ENCODE peak calls at places on chromosomes 2 and 18, in five cellular contexts. D, R, C, Q and F are unnamed samples.
A peak's percentile ranks its signal among the peaks of the same experiment; 100 is the strongest.

GRCh38 chr2:150572961-150573395 is 85.5 kb upstream of the RND3 start:
- DNase-seq in D (no peak), R (no peak), C (no peak), Q (no peak), F (no peak)

GRCh38 chr2:119004602-119005001 is 62.6 kb downstream of the MARCO start:
- DNase-seq in D (no peak), R (no peak), C (no peak), Q (peak; percentile 91), F (no peak)

GRCh38 chr2:224369028-224369632 is 32.8 kb downstream of the FAM124B start:
- DNase-seq in D (no peak), R (no peak), C (peak; percentile 52), Q (peak; percentile 66), F (no peak)

GRCh38 chr2:110731064-110731463 is 1.3 kb upstream of the ACOXL start:
- DNase-seq in D (no peak), R (no peak), C (no peak), Q (no peak), F (no peak)

GRCh38 chr18:46260016-46260878 is 156.1 kb downstream of the HAUS1 start:
- DNase-seq in D (no peak), R (no peak), C (no peak), Q (no peak), F (no peak)

GRCh38 chr2:104434363-104434792 is 419.5 kb upstream of the POU3F3 start:
- DNase-seq in D (no peak), R (no peak), C (no peak), Q (peak; percentile 14), F (no peak)

GRCh38 chr18:13218376-13219011 is at the start of gene LDLRAD4:
- DNase-seq in D (peak; percentile 83), R (no peak), C (peak; percentile 36), Q (no peak), F (peak; percentile 47)

GRCh38 chr18:72675394-72675793 is 131.3 kb upstream of the CBLN2 start:
- DNase-seq in D (no peak), R (no peak), C (no peak), Q (no peak), F (no peak)

GRCh38 chr2:95004287-95004686 is 21.2 kb upstream of the MAL start:
- DNase-seq in D (no peak), R (no peak), C (no peak), Q (no peak), F (no peak)

GRCh38 chr2:121777699-121778058 is 22.2 kb downstream of the TSN start:
- DNase-seq in D (no peak), R (no peak), C (no peak), Q (peak; percentile 64), F (no peak)

GRCh38 chr2:15937882-15938802 is 2.2 kb upstream of the MYCN start:
- DNase-seq in D (no peak), R (no peak), C (no peak), Q (no peak), F (no peak)

GRCh38 chr2:47056374-47056773 is 98.7 kb downstream of the STPG4 start:
- DNase-seq in D (peak; percentile 70), R (no peak), C (no peak), Q (no peak), F (peak; percentile 49)

DNA sequence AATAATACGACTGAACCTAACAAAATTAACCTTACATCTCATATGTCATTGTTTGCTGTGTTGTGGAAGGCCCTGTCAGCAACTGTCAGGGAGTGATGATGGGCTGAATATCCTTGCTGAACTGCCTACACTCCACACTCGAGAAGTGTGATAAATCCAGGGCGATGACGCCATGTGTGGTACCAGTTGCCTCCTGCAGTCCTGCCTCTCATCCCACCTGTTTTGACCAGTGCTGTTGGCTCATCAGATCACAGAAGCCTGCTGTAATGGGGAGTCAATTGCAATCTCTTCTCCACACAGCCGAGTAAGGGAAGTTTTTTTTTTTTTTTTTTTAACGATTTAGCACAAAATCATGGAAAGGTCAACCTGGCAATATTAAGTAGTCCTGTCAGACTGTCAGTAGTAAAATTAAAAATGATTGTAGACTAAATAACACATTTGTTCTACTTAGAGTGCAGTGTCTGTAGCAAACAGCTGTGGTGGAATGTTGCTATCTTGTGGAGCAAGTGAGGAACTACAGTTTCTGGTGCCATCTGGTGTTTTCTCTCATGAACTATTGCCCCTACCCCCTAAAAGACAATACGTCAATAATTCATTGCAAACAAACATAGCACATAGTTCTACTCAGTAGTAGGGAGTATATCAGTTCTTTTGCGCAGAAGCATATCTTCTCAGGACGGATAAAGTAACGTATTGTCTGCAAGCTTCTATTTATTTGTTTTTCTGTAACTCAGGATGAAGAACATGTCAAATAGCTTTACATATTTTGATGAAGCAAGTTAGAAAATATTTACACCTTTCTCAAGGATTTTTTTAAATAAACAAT is 347.6 kb downstream of the CTNNA2 start:
- DNase-seq in D (no peak), R (no peak), C (no peak), Q (peak; percentile 27), F (no peak)
- TF ChIP-seq CTCF in D (peak; percentile 23), R (peak; percentile 41), C (no peak), Q (peak; percentile 80), F (no peak)

DNA sequence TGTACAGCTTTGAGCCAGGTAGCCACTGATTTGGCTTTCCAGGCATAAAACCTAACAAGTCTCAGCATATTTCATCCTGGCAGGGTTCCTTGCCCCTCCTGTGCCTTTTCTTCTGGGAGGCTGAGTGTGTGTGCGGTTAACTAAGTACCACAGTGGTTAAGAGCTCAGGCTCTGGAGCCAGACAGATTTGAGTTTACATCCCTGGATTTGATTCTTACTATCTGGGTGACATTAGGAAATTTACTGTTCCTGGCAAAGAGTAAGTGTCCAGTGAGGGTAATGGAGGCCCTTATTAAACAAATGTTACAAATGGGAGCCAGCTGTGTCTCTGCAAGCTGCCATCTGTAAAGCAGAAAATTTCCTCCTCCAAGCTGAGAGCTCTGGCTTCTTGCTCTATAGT is 6.3 kb upstream of the COBLL1 start:
- DNase-seq in D (no peak), R (no peak), C (no peak), Q (peak; percentile 73), F (no peak)
- TF ChIP-seq CTCF in D (no peak), R (no peak), C (no peak), Q (no peak), F (no peak)

GRCh38 chr18:79986726-79987125 is 1.6 kb downstream of the TXNL4A start:
- DNase-seq in D (no peak), R (no peak), C (no peak), Q (peak; percentile 9), F (no peak)
- TF ChIP-seq CTCF in D (no peak), R (no peak), C (no peak), Q (no peak), F (no peak)

GRCh38 chr2:238106339-238106697 is 6.2 kb downstream of the ESPNL start:
- DNase-seq in D (peak; percentile 42), R (no peak), C (no peak), Q (no peak), F (no peak)
- TF ChIP-seq CTCF in D (no peak), R (no peak), C (no peak), Q (no peak), F (no peak)

DNA sequence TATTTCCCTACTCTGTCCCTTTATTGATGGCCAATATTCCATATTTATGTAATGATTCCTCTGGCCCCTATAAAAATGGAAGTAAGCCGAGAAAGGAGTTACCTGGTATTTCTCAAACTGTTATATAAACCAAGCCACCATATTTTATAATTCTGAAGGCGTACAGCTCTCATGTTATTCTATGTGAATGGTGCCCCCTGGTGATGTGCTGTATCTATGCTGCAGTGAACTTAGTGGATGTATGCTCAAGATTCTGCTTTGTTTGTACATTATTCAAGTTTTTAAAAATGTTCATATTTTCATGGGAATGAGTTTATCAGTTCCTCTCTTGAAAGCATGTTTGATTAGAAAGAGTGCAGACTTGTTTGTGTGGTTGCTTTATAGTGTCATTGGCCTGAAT is 194.5 kb upstream of the LRRTM1 start:
- DNase-seq in D (no peak), R (no peak), C (no peak), Q (peak; percentile 59), F (no peak)
- TF ChIP-seq CTCF in D (peak; percentile 82), R (peak; percentile 55), C (no peak), Q (peak; percentile 58), F (peak; percentile 14)

DNA sequence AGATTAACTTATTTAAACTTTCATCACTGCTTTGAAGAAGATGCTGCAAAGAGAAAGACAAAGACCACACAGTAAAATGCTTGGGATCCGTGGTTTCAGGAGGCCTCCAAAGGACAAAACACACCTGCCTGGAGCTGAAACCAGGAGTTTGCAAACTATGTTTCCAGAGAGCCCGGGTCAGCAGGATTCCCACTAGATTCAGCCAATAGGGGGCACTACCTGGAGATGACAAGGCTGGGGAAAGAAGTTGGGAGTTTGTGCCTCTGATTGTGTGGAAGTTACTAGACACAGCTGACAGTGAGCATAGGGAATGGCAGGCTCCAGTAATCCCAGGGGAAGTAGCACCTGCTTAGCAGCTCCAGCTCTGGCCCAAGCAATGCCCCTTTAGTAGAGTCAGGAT is 169.0 kb upstream of the TRIB2 start:
- DNase-seq in D (no peak), R (no peak), C (no peak), Q (no peak), F (no peak)
- TF ChIP-seq CTCF in D (no peak), R (no peak), C (no peak), Q (no peak), F (no peak)

GRCh38 chr2:160353166-160353565 is 140.4 kb downstream of the RBMS1 start:
- DNase-seq in D (no peak), R (no peak), C (peak; percentile 44), Q (peak; percentile 54), F (no peak)
- TF ChIP-seq CTCF in D (peak; percentile 29), R (no peak), C (peak; percentile 68), Q (peak; percentile 40), F (no peak)

GRCh38 chr2:29293830-29294438 is 178.7 kb downstream of the CLIP4 start:
- DNase-seq in D (no peak), R (peak; percentile 40), C (no peak), Q (peak; percentile 57), F (no peak)
- TF ChIP-seq CTCF in D (no peak), R (no peak), C (no peak), Q (no peak), F (no peak)